ENCODE peak calls at places on chromosome 1, in four cellular contexts. E is stimulated activated CD4-positive, alpha-beta T cell treated with anti-CD3 and anti-CD28 coated beads, Interleukin-15, amount 100 ng/mL, for 1 hour; T is RPMI7951; I is left ventricle myocardium inferior. X is an unnamed sample.

GRCh38 chr1:54485417-54485816 is 62.6 kb upstream of the ACOT11 start:
- DNase-seq in E (no peak), T (no peak), I (no peak), X (no peak)

GRCh38 chr1:18481190-18481920 is 625 bp downstream of the KLHDC7A start:
- DNase-seq in E (no peak), T (no peak), I (no peak), X (no peak)

GRCh38 chr1:108816049-108816882 is 40.6 kb downstream of the AKNAD1 start:
- DNase-seq in E (no peak), T (peak), I (peak), X (no peak)

GRCh38 chr1:23081376-23081775 is 62.1 kb downstream of the KDM1A start:
- DNase-seq in E (no peak), T (no peak), I (no peak), X (no peak)

GRCh38 chr1:180952657-180953013 is 39.9 kb downstream of the KIAA1614 start:
- DNase-seq in E (no peak), T (no peak), I (no peak), X (no peak)

GRCh38 chr1:61692155-61692783 is 32.7 kb downstream of the TM2D1 start:
- DNase-seq in E (no peak), T (peak), I (no peak), X (no peak)

GRCh38 chr1:156804026-156804425 is 12.6 kb downstream of the SH2D2A start:
- DNase-seq in E (no peak), T (no peak), I (no peak), X (no peak)

GRCh38 chr1:31556481-31557006 is 19.8 kb upstream of the TINAGL1 start:
- DNase-seq in E (no peak), T (no peak), I (no peak), X (no peak)

GRCh38 chr1:239987103-239987745 is 104.5 kb upstream of the FMN2 start:
- DNase-seq in E (no peak), T (peak), I (no peak), X (no peak)